ENCODE peak calls at places on chromosomes 11 and 22, in four cellular contexts. A is ELR, R is tibial artery, E is Kasumi-1. M is an unnamed sample.

GRCh38 chr11:85539029-85539689 is 88.0 kb downstream of the DLG2 start:
- DNase-seq in A (no peak), R (no peak), E (no peak), M (no peak)

GRCh38 chr22:21587803-21588611 is 20.5 kb downstream of the UBE2L3 start:
- DNase-seq in A (no peak), R (no peak), E (no peak), M (no peak)

GRCh38 chr11:42175203-42175602 is 715.8 kb upstream of the LRRC4C start:
- DNase-seq in A (no peak), R (no peak), E (no peak), M (no peak)

GRCh38 chr11:83151274-83151977 is 5.5 kb upstream of the PCF11 start:
- DNase-seq in A (peak; percentile 34), R (no peak), E (no peak), M (no peak)

GRCh38 chr22:23086787-23087186 is 16.5 kb downstream of the GNAZ start:
- DNase-seq in A (no peak), R (no peak), E (no peak), M (no peak)

GRCh38 chr11:124618863-124619262 is 3.8 kb upstream of the TBRG1 start:
- DNase-seq in A (no peak), R (no peak), E (no peak), M (no peak)

GRCh38 chr22:28051787-28052356 is 132.8 kb upstream of the PITPNB start:
- DNase-seq in A (peak; percentile 66), R (peak; percentile 64), E (peak; percentile 27), M (peak; percentile 76)

GRCh38 chr11:43825217-43825816 is 55.3 kb upstream of the ALKBH3 start:
- DNase-seq in A (peak; percentile 65), R (no peak), E (peak; percentile 49), M (peak; percentile 58)

GRCh38 chr11:43576834-43577521 is 103.6 kb upstream of the HSD17B12 start:
- DNase-seq in A (peak; percentile 75), R (no peak), E (peak; percentile 45), M (peak; percentile 63)

GRCh38 chr11:43797866-43798265 is 82.8 kb upstream of the ALKBH3 start:
- DNase-seq in A (no peak), R (no peak), E (no peak), M (no peak)

M was measured in lung microvascular endothelial cell.